ENCODE peak calls at places on chromosomes 6 and 20, in seven cellular contexts. C, Q, B, G, F, R and Y are unnamed samples.

GRCh38 chr6:134340574-134340973 is 22.7 kb upstream of the SGK1 start:
- DNase-seq in C (peak), Q (no peak), B (peak), G (no peak), F (no peak), R (no peak), Y (no peak)

GRCh38 chr20:63531686-63532448 is 5.3 kb downstream of the PTK6 start:
- DNase-seq in C (no peak), Q (no peak), B (no peak), G (no peak), F (no peak), R (no peak), Y (no peak)

GRCh38 chr6:163310973-163311383 is 103.5 kb upstream of the QKI start:
- DNase-seq in C (no peak), Q (no peak), B (no peak), G (no peak), F (no peak), R (no peak), Y (no peak)

GRCh38 chr6:56652231-56652630 is 9.5 kb upstream of the DST start:
- DNase-seq in C (peak), Q (no peak), B (no peak), G (no peak), F (no peak), R (no peak), Y (no peak)

GRCh38 chr6:114260810-114261209 is 82.0 kb downstream of the HS3ST5 start:
- DNase-seq in C (no peak), Q (no peak), B (no peak), G (no peak), F (no peak), R (no peak), Y (no peak)

GRCh38 chr6:113562248-113562647 is 294.9 kb upstream of the MARCKS start:
- DNase-seq in C (no peak), Q (no peak), B (no peak), G (no peak), F (no peak), R (no peak), Y (no peak)

GRCh38 chr6:116969211-116969863 is 92.3 kb downstream of the RFX6 start:
- DNase-seq in C (peak), Q (peak), B (peak), G (peak), F (no peak), R (peak), Y (no peak)

GRCh38 chr6:125974214-125974866 is 12.0 kb upstream of the TRMT11 start:
- DNase-seq in C (peak), Q (peak), B (peak), G (peak), F (no peak), R (no peak), Y (no peak)

GRCh38 chr6:165854863-165855593 is 192.0 kb upstream of the PDE10A start:
- DNase-seq in C (no peak), Q (no peak), B (no peak), G (no peak), F (no peak), R (no peak), Y (no peak)

GRCh38 chr6:72461144-72461543 is 160.7 kb upstream of the KCNQ5 start:
- DNase-seq in C (peak), Q (no peak), B (peak), G (no peak), F (no peak), R (no peak), Y (no peak)

GRCh38 chr6:170032706-170033309 is 258.1 kb downstream of the DLL1 start:
- DNase-seq in C (no peak), Q (no peak), B (no peak), G (no peak), F (no peak), R (no peak), Y (no peak)

GRCh38 chr6:88472731-88473130 is 306.6 kb upstream of the CNR1 start:
- DNase-seq in C (no peak), Q (no peak), B (no peak), G (no peak), F (no peak), R (no peak), Y (no peak)

GRCh38 chr6:127690092-127690491 is 113.1 kb downstream of the C6orf58 start:
- DNase-seq in C (peak), Q (peak), B (peak), G (peak), F (no peak), R (no peak), Y (no peak)